ENCODE peak calls at places on chromosome 1, in eight cellular contexts. V, X, O, A, N, S, Q and G are unnamed samples.

GRCh38 chr1:155269381-155269780 is 3.9 kb downstream of the CLK2 start:
- DNase-seq in V (no peak), X (no peak), O (no peak), A (no peak), N (no peak), S (no peak), Q (no peak), G (no peak)

GRCh38 chr1:37633950-37634553 is 640 bp downstream of the RSPO1 start:
- DNase-seq in V (no peak), X (no peak), O (no peak), A (no peak), N (no peak), S (peak), Q (no peak), G (no peak)

GRCh38 chr1:15173863-15174614 is 20.5 kb downstream of the TMEM51 start:
- DNase-seq in V (no peak), X (no peak), O (no peak), A (no peak), N (no peak), S (no peak), Q (no peak), G (no peak)

GRCh38 chr1:100443739-100444571 is 91.6 kb downstream of the CDC14A start:
- DNase-seq in V (no peak), X (no peak), O (no peak), A (no peak), N (no peak), S (no peak), Q (no peak), G (no peak)

GRCh38 chr1:39685071-39685470 is 6.2 kb downstream of the HPCAL4 start:
- DNase-seq in V (no peak), X (no peak), O (no peak), A (no peak), N (no peak), S (no peak), Q (no peak), G (no peak)

GRCh38 chr1:202274611-202275010 is 67.1 kb downstream of the UBE2T start:
- DNase-seq in V (no peak), X (peak), O (no peak), A (no peak), N (no peak), S (peak), Q (no peak), G (no peak)

GRCh38 chr1:211752951-211753486 is 77.5 kb downstream of the LPGAT1 start:
- DNase-seq in V (no peak), X (no peak), O (no peak), A (no peak), N (no peak), S (no peak), Q (no peak), G (no peak)

GRCh38 chr1:116983112-116983511 is 18.4 kb upstream of the CD101 start:
- DNase-seq in V (peak), X (no peak), O (no peak), A (no peak), N (no peak), S (no peak), Q (no peak), G (no peak)

GRCh38 chr1:180249725-180250498 is 19.8 kb downstream of the LHX4 start:
- DNase-seq in V (no peak), X (no peak), O (no peak), A (no peak), N (no peak), S (no peak), Q (no peak), G (no peak)

GRCh38 chr1:180248176-180248575 is 18.1 kb downstream of the LHX4 start:
- DNase-seq in V (no peak), X (no peak), O (no peak), A (no peak), N (no peak), S (no peak), Q (no peak), G (no peak)

GRCh38 chr1:180250499-180250770 is 20.4 kb downstream of the LHX4 start:
- DNase-seq in V (no peak), X (no peak), O (no peak), A (no peak), N (no peak), S (no peak), Q (no peak), G (no peak)

GRCh38 chr1:180247580-180247979 is 17.5 kb downstream of the LHX4 start:
- DNase-seq in V (no peak), X (no peak), O (no peak), A (no peak), N (no peak), S (no peak), Q (no peak), G (no peak)

GRCh38 chr1:180248731-180249681 is 18.9 kb downstream of the LHX4 start:
- DNase-seq in V (no peak), X (no peak), O (no peak), A (no peak), N (no peak), S (peak), Q (no peak), G (no peak)
- TF ChIP-seq CTCF in V (no peak), X (no peak), O (no peak), A (no peak), N (no peak), S (no peak), Q (no peak), G (no peak)

GRCh38 chr1:54497338-54497737 is 50.7 kb upstream of the ACOT11 start:
- DNase-seq in V (no peak), X (no peak), O (no peak), A (no peak), N (no peak), S (no peak), Q (no peak), G (no peak)

GRCh38 chr1:54501849-54502248 is 46.2 kb upstream of the ACOT11 start:
- DNase-seq in V (no peak), X (no peak), O (no peak), A (no peak), N (no peak), S (no peak), Q (no peak), G (no peak)

GRCh38 chr1:54498383-54499096 is 49.5 kb upstream of the ACOT11 start:
- DNase-seq in V (no peak), X (no peak), O (no peak), A (no peak), N (no peak), S (no peak), Q (no peak), G (no peak)

GRCh38 chr1:54500030-54500389 is 48.0 kb upstream of the ACOT11 start:
- DNase-seq in V (no peak), X (no peak), O (no peak), A (no peak), N (no peak), S (no peak), Q (no peak), G (no peak)

GRCh38 chr1:54499097-54500029 is 48.7 kb upstream of the ACOT11 start:
- DNase-seq in V (no peak), X (no peak), O (no peak), A (no peak), N (no peak), S (peak), Q (peak), G (no peak)
- TF ChIP-seq CTCF in V (peak), X (peak), O (peak), A (no peak), N (peak), S (no peak), Q (no peak), G (peak)

DNA sequence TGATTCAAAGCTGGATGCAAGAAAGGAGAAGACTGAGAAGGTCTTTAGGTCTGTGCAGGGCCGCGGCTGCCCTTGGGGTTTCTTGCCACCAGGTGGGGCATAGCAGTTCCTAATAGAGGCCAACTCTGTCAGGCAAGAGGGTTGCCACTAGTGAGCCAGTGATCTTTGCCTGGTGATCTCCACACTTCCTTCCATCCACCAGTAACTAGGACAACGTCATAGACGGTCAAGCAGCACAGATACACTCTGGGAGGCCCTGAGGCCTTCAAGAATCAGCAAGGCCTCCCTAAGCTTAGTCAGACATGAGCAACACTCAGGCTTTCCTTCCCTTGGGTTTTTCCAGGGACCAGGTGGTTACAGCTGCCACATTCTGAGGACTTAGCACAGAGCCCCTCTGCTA is 32.9 kb upstream of the ATP2B4 start:
- DNase-seq in V (no peak), X (peak), O (no peak), A (no peak), N (no peak), S (peak), Q (no peak), G (no peak)
- TF ChIP-seq CTCF in V (no peak), X (peak), O (no peak), A (peak), N (peak), S (no peak), Q (no peak), G (no peak)

GRCh38 chr1:207393610-207394009 is 60.5 kb upstream of the CR2 start:
- DNase-seq in V (no peak), X (no peak), O (peak), A (no peak), N (no peak), S (no peak), Q (no peak), G (peak)
- TF ChIP-seq CTCF in V (no peak), X (no peak), O (peak), A (no peak), N (no peak), S (no peak), Q (no peak), G (no peak)

GRCh38 chr1:152917794-152918193 is 9.4 kb downstream of the IVL start:
- DNase-seq in V (no peak), X (no peak), O (no peak), A (no peak), N (no peak), S (no peak), Q (no peak), G (no peak)
- TF ChIP-seq CTCF in V (no peak), X (no peak), O (peak), A (no peak), N (no peak), S (no peak), Q (peak), G (no peak)

GRCh38 chr1:42958488-42959317 is at the start of gene SLC2A1:
- DNase-seq in V (peak), X (peak), O (peak), A (peak), N (peak), S (peak), Q (peak), G (no peak)
- TF ChIP-seq CTCF in V (no peak), X (no peak), O (no peak), A (no peak), N (no peak), S (no peak), Q (peak), G (no peak)